ENCODE peak calls at places on chromosomes 2 and 18, in six cellular contexts. V is uterus, T is endodermal cell, M is K562, R is brain microvascular endothelial cell, B is stomach. Z is an unnamed sample.
A peak's percentile ranks its signal among the peaks of the same experiment; 100 is the strongest.

GRCh38 chr2:127023504-127023903 is 83.5 kb downstream of the BIN1 start:
- DNase-seq in V (no peak), T (no peak), M (no peak), R (no peak), B (no peak), Z (no peak)

GRCh38 chr2:191917967-191918651 is 71.2 kb upstream of the CAVIN2 start:
- DNase-seq in V (no peak), T (no peak), M (no peak), R (no peak), B (no peak), Z (no peak)

GRCh38 chr18:79749251-79750191 is 48.2 kb upstream of the KCNG2 start:
- DNase-seq in V (no peak), T (no peak), M (no peak), R (no peak), B (no peak), Z (no peak)

GRCh38 chr18:31587538-31587937 is 4.1 kb upstream of the TTR start:
- DNase-seq in V (no peak), T (no peak), M (no peak), R (no peak), B (no peak), Z (no peak)

GRCh38 chr2:156321243-156321904 is 11.1 kb downstream of the NR4A2 start:
- DNase-seq in V (no peak), T (no peak), M (no peak), R (no peak), B (peak; percentile 44), Z (no peak)

GRCh38 chr2:71503827-71504226 is 50.5 kb downstream of the DYSF start:
- DNase-seq in V (peak; percentile 42), T (peak; percentile 36), M (no peak), R (peak; percentile 42), B (no peak), Z (no peak)

GRCh38 chr18:24602156-24602555 is 141.7 kb downstream of the HRH4 start:
- DNase-seq in V (no peak), T (no peak), M (no peak), R (no peak), B (no peak), Z (no peak)

GRCh38 chr2:225668606-225669266 is 269.2 kb downstream of the NYAP2 start:
- DNase-seq in V (peak; percentile 47), T (no peak), M (peak; percentile 18), R (peak; percentile 75), B (no peak), Z (no peak)

GRCh38 chr2:1051075-1051474 is 100.4 kb downstream of the SNTG2 start:
- DNase-seq in V (no peak), T (no peak), M (no peak), R (peak; percentile 56), B (no peak), Z (no peak)

GRCh38 chr2:69192176-69192945 is 179.4 kb downstream of the ANTXR1 start:
- DNase-seq in V (no peak), T (peak; percentile 62), M (no peak), R (no peak), B (no peak), Z (no peak)

GRCh38 chr2:17805717-17806354 is 10.4 kb upstream of the MSGN1 start:
- DNase-seq in V (no peak), T (no peak), M (no peak), R (no peak), B (no peak), Z (no peak)

GRCh38 chr2:33451825-33452224 is 24.6 kb upstream of the RASGRP3 start:
- DNase-seq in V (no peak), T (no peak), M (no peak), R (no peak), B (no peak), Z (no peak)

GRCh38 chr2:216188268-216188850 is 79.2 kb downstream of the XRCC5 start:
- DNase-seq in V (no peak), T (no peak), M (peak; percentile 18), R (no peak), B (no peak), Z (no peak)

GRCh38 chr2:238439093-238439849 is 12.5 kb downstream of the ASB1 start:
- DNase-seq in V (no peak), T (no peak), M (no peak), R (peak; percentile 98), B (peak; percentile 61), Z (no peak)

GRCh38 chr18:72433756-72434155 is 110.4 kb downstream of the CBLN2 start:
- DNase-seq in V (no peak), T (no peak), M (no peak), R (no peak), B (no peak), Z (no peak)

GRCh38 chr2:100281521-100282438 is 40.5 kb downstream of the LONRF2 start:
- DNase-seq in V (peak; percentile 96), T (no peak), M (peak; percentile 28), R (no peak), B (no peak), Z (no peak)

GRCh38 chr2:163600801-163601200 is 135.0 kb downstream of the FIGN start:
- DNase-seq in V (no peak), T (no peak), M (no peak), R (no peak), B (no peak), Z (no peak)

GRCh38 chr18:50656841-50657470 is 97.1 kb downstream of the MAPK4 start:
- DNase-seq in V (no peak), T (no peak), M (no peak), R (no peak), B (no peak), Z (no peak)

GRCh38 chr2:57177176-57177575 is 869.4 kb upstream of the VRK2 start:
- DNase-seq in V (no peak), T (no peak), M (no peak), R (no peak), B (no peak), Z (no peak)

GRCh38 chr2:37563375-37564011 is 107.9 kb downstream of the CDC42EP3 start:
- DNase-seq in V (no peak), T (no peak), M (no peak), R (no peak), B (no peak), Z (no peak)

GRCh38 chr2:235170016-235170415 is 218.2 kb downstream of the SH3BP4 start:
- DNase-seq in V (no peak), T (no peak), M (no peak), R (peak; percentile 44), B (no peak), Z (no peak)

GRCh38 chr2:33071591-33071990 is 124.8 kb downstream of the LTBP1 start:
- DNase-seq in V (no peak), T (no peak), M (no peak), R (no peak), B (no peak), Z (no peak)

GRCh38 chr2:226299771-226300170 is 499.8 kb downstream of the IRS1 start:
- DNase-seq in V (no peak), T (no peak), M (no peak), R (no peak), B (no peak), Z (no peak)

GRCh38 chr18:37322497-37323035 is 243.0 kb downstream of the CELF4 start:
- DNase-seq in V (no peak), T (peak; percentile 86), M (peak; percentile 78), R (peak; percentile 28), B (peak; percentile 42), Z (no peak)

GRCh38 chr18:12741351-12741750 is 38.5 kb downstream of the PSMG2 start:
- DNase-seq in V (no peak), T (no peak), M (no peak), R (peak; percentile 89), B (no peak), Z (no peak)

GRCh38 chr2:241218131-241219029 is 29.9 kb downstream of the ANO7 start:
- DNase-seq in V (peak; percentile 55), T (peak; percentile 83), M (peak; percentile 77), R (no peak), B (peak; percentile 55), Z (no peak)

GRCh38 chr2:55309441-55309840 is 40.4 kb upstream of the MTIF2 start:
- DNase-seq in V (no peak), T (no peak), M (no peak), R (peak; percentile 67), B (no peak), Z (no peak)

GRCh38 chr2:96502891-96503636 is 2.1 kb downstream of the NEURL3 start:
- DNase-seq in V (no peak), T (no peak), M (no peak), R (no peak), B (no peak), Z (no peak)

GRCh38 chr2:134173338-134174016 is 80.4 kb upstream of the MGAT5 start:
- DNase-seq in V (no peak), T (no peak), M (no peak), R (no peak), B (peak; percentile 54), Z (no peak)

GRCh38 chr18:10519366-10519765 is 6.5 kb upstream of the NAPG start:
- DNase-seq in V (no peak), T (no peak), M (no peak), R (no peak), B (no peak), Z (no peak)
- H3K27ac ChIP-seq in V (peak overlapping the region; percentile 53), T (no peak overlapping the region), M (no peak overlapping the region), R (no peak overlapping the region), B (no peak overlapping the region), Z (no peak overlapping the region)

GRCh38 chr2:195338856-195339255 is 318.2 kb upstream of the SLC39A10 start:
- DNase-seq in V (no peak), T (no peak), M (no peak), R (no peak), B (no peak), Z (no peak)
- H3K27ac ChIP-seq in V (no peak overlapping the region), T (no peak overlapping the region), M (no peak overlapping the region), R (no peak overlapping the region), B (no peak overlapping the region), Z (no peak overlapping the region)

GRCh38 chr2:8985561-8986326 is 17.7 kb downstream of the MBOAT2 start:
- DNase-seq in V (no peak), T (no peak), M (no peak), R (no peak), B (no peak), Z (no peak)
- H3K27ac ChIP-seq in V (no peak overlapping the region), T (no peak overlapping the region), M (peak overlapping the region; percentile 70), R (peak overlapping the region; percentile 58), B (no peak overlapping the region), Z (no peak overlapping the region)

GRCh38 chr2:38947241-38948239 is 57.9 kb downstream of the ARHGEF33 start:
- DNase-seq in V (peak; percentile 60), T (peak; percentile 93), M (peak; percentile 40), R (peak; percentile 69), B (peak; percentile 77), Z (peak; percentile 18)
- H3K27ac ChIP-seq in V (no peak overlapping the region), T (no peak overlapping the region), M (no peak overlapping the region), R (no peak overlapping the region), B (no peak overlapping the region), Z (no peak overlapping the region)

DNA sequence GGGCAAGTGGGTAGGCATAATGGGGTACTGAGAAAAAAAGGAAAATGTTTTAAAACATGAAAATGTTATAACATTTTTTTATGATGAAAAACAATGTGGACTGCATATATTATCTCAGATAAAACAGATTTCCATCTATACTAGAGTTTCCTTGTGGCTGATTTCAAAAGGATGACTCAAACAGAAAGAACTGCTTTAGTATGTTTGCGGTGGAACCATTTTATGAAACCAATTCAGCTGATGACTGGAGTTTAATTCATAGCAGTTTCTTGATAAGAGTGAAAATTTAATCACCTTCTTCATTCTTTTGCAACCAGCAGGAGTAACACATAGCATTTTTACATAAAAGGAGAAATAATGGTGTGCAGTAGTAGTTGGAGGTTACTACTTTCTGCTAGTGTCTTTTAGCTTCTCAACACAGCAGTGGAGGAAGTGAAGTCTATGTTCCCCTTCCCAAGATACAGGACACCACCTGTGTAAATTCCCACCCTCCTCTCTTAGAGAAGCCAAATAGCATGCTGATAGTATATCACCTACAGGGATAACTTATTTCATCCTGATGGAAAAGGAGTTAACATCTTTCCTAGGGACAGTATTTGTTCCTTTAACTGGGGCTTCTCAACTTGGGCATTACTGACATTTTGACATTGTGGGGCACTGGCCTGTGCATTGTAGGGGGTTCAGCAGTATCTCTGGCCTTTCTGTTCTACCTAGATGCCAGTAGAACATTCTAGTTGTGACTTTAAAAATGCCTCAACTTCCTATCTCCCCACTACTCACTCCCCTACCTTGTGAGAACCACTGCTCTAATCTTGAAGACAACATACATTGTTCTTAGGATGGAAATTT is 29.9 kb downstream of the PELI1 start:
- DNase-seq in V (no peak), T (peak; percentile 57), M (no peak), R (peak; percentile 41), B (no peak), Z (no peak)
- H3K27ac ChIP-seq in V (peak overlapping the region; percentile 40), T (peak overlapping the region; percentile 9), M (no peak overlapping the region), R (peak overlapping the region; percentile 1), B (peak overlapping the region; percentile 76), Z (no peak overlapping the region)